ENCODE peak calls at places on chromosomes 12 and 14, in five cellular contexts. A is naive thymus-derived CD4-positive, alpha-beta T cell; T is neuronal stem cell; H is prostate gland; J is spleen. R is an unnamed sample.

GRCh38 chr14:64421166-64421565 is 33.0 kb downstream of the MTHFD1 start:
- DNase-seq in A (no peak), T (no peak), H (no peak), J (no peak), R (peak; percentile 76)

GRCh38 chr12:59634254-59634653 is 38.4 kb downstream of the SLC16A7 start:
- DNase-seq in A (no peak), T (no peak), H (no peak), J (no peak), R (no peak)

GRCh38 chr12:94103986-94104385 is 44.4 kb upstream of the PLXNC1 start:
- DNase-seq in A (no peak), T (no peak), H (no peak), J (no peak), R (no peak)

GRCh38 chr14:49688701-49689030 is 652 bp upstream of the POLE2 start:
- DNase-seq in A (no peak), T (no peak), H (no peak), J (no peak), R (no peak)

GRCh38 chr14:55580401-55581010 is 499 bp downstream of the KTN1 start:
- DNase-seq in A (peak; percentile 52), T (peak; percentile 50), H (peak; percentile 19), J (peak; percentile 93), R (no peak)

GRCh38 chr14:94598816-94599655 is 13.2 kb upstream of the SERPINA3 start:
- DNase-seq in A (no peak), T (no peak), H (peak; percentile 92), J (no peak), R (peak; percentile 98)

GRCh38 chr14:71591929-71592328 is 340.3 kb upstream of the RGS6 start:
- DNase-seq in A (no peak), T (no peak), H (no peak), J (no peak), R (peak; percentile 53)

GRCh38 chr12:104725610-104726009 is 232.5 kb downstream of the SLC41A2 start:
- DNase-seq in A (no peak), T (no peak), H (no peak), J (peak; percentile 36), R (no peak)

GRCh38 chr14:92917041-92917940 is 5.7 kb upstream of the CHGA start:
- DNase-seq in A (no peak), T (no peak), H (no peak), J (no peak), R (no peak)

GRCh38 chr12:67456281-67456918 is 187.2 kb downstream of the CAND1 start:
- DNase-seq in A (no peak), T (no peak), H (no peak), J (no peak), R (peak; percentile 65)

GRCh38 chr12:112170376-112170775 is 45.0 kb downstream of the TRAFD1 start:
- DNase-seq in A (no peak), T (no peak), H (no peak), J (peak; percentile 75), R (peak; percentile 30)

GRCh38 chr14:85439696-85440328 is 90.1 kb upstream of the FLRT2 start:
- DNase-seq in A (no peak), T (no peak), H (no peak), J (no peak), R (peak; percentile 45)

GRCh38 chr12:47729233-47729632 is 3.9 kb upstream of the ENDOU start:
- DNase-seq in A (no peak), T (no peak), H (no peak), J (no peak), R (no peak)

GRCh38 chr14:99281396-99281795 is 9.4 kb upstream of the BCL11B start:
- DNase-seq in A (no peak), T (no peak), H (no peak), J (no peak), R (no peak)

GRCh38 chr12:26833692-26834168 is 736 bp upstream of the ITPR2 start:
- DNase-seq in A (no peak), T (peak; percentile 38), H (peak; percentile 28), J (peak; percentile 88), R (no peak)

GRCh38 chr12:102702447-102703114 is 214.5 kb downstream of the PAH start:
- DNase-seq in A (no peak), T (peak; percentile 40), H (peak; percentile 10), J (no peak), R (peak; percentile 66)

GRCh38 chr12:58922849-58923248 is 2.5 kb upstream of the LRIG3 start:
- DNase-seq in A (no peak), T (no peak), H (no peak), J (no peak), R (peak; percentile 65)

GRCh38 chr14:103618999-103619398 is 10.0 kb upstream of the KLC1 start:
- DNase-seq in A (no peak), T (no peak), H (no peak), J (no peak), R (no peak)

GRCh38 chr14:96129128-96129736 is 75.4 kb upstream of the BDKRB2 start:
- DNase-seq in A (no peak), T (no peak), H (no peak), J (no peak), R (no peak)

GRCh38 chr14:89028462-89029134 is 204.1 kb downstream of the TTC8 start:
- DNase-seq in A (no peak), T (no peak), H (no peak), J (no peak), R (no peak)
- H3K4me3 ChIP-seq in A (no peak overlapping the region), T (no peak overlapping the region), H (no peak overlapping the region), J (no peak overlapping the region), R (no peak overlapping the region)

GRCh38 chr14:59363545-59364226 is 101.5 kb downstream of the GPR135 start:
- DNase-seq in A (no peak), T (no peak), H (no peak), J (no peak), R (peak; percentile 66)
- H3K4me3 ChIP-seq in A (no peak overlapping the region), T (no peak overlapping the region), H (no peak overlapping the region), J (no peak overlapping the region), R (peak overlapping the region; percentile 9)

DNA sequence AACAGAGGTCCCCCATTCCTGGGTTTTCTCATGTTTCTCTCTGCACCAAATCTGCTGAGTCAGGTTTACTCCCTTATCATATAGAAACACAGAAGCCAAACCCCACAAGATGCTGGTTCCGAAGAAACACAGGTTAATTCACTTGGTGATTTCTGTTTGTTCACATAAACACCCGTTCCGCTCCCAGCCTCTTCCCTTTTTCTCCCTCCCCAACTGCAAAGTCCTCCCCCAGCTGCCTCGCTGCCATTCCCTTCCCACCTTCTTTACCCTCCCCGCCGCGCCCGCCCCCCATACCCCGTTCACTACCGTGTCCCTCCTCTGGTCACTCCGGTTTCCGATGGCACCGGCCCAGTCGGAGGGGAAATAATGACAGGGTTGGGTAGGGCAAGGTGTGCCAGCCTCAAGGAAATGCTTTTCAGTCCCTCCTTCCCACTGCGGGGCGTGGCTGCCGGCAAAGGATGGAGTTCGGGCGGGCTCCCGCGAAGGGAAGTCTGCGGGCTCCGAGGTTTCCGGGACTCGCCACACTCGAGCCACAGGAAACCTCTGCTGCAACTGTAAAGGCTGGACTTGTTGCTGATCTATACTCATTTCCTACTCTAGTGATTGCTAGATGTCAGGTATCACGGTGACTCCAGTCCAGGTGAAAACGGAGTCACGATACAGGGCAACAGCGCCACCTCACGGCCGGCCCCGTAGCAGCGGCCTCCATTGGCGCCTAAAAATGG is at the start of gene STYK1:
- DNase-seq in A (peak; percentile 46), T (peak; percentile 50), H (peak; percentile 74), J (peak; percentile 87), R (no peak)
- H3K4me3 ChIP-seq in A (peak within 1 kb of the TSS; percentile 45), T (peak within 1 kb of the TSS; percentile 86), H (peak within 1 kb of the TSS; percentile 49), J (peak within 1 kb of the TSS; percentile 4), R (peak within 1 kb of the TSS; percentile 65)

GRCh38 chr12:50214018-50214417 is 46.8 kb upstream of the CERS5 start:
- DNase-seq in A (no peak), T (no peak), H (no peak), J (no peak), R (no peak)

GRCh38 chr12:50212071-50212467 is 44.9 kb upstream of the CERS5 start:
- DNase-seq in A (no peak), T (no peak), H (no peak), J (no peak), R (no peak)

GRCh38 chr12:50213439-50213838 is 46.3 kb upstream of the CERS5 start:
- DNase-seq in A (no peak), T (no peak), H (no peak), J (no peak), R (no peak)

GRCh38 chr12:50217202-50217601 is 50.0 kb upstream of the CERS5 start:
- DNase-seq in A (no peak), T (no peak), H (no peak), J (no peak), R (no peak)

GRCh38 chr12:50215033-50215432 is 47.9 kb upstream of the CERS5 start:
- DNase-seq in A (no peak), T (no peak), H (no peak), J (no peak), R (no peak)
- H3K4me3 ChIP-seq in A (no peak overlapping the region), T (no peak overlapping the region), H (no peak overlapping the region), J (no peak overlapping the region), R (no peak overlapping the region)

R was measured in brain microvascular endothelial cell.